ENCODE peak calls at places on chromosomes 5 and 9, in four cellular contexts. One of them, this sample, is unnamed.

GRCh38 chr9:132026932-132027585 is 52.6 kb downstream of the MED27 start:
- DNase-seq in GM12878: no peak
- DNase-seq in HCT116: no peak
- DNase-seq in K562: no peak
- DNase-seq in this sample: peak; percentile 43

GRCh38 chr9:29144476-29144875 is 1571.2 kb upstream of the C9orf72 start:
- DNase-seq in HCT116: no peak
- DNase-seq in GM12878: no peak
- DNase-seq in K562: no peak
- DNase-seq in this sample: no peak

GRCh38 chr9:121498487-121499176 is 1.0 kb downstream of the GGTA1 start:
- DNase-seq in K562: no peak
- DNase-seq in HCT116: no peak
- DNase-seq in GM12878: no peak
- DNase-seq in this sample: peak; percentile 70

GRCh38 chr9:107351382-107352045 is 68.4 kb downstream of the RAD23B start:
- DNase-seq in HCT116: peak; percentile 29
- DNase-seq in K562: no peak
- DNase-seq in GM12878: no peak
- DNase-seq in this sample: no peak

GRCh38 chr9:37464426-37465248 is 613 bp downstream of the ZBTB5 start:
- DNase-seq in HCT116: no peak
- DNase-seq in GM12878: peak; percentile 30
- DNase-seq in K562: peak; percentile 75
- DNase-seq in this sample: no peak

GRCh38 chr5:138631204-138631928 is 56.2 kb upstream of the HSPA9 start:
- DNase-seq in HCT116: no peak
- DNase-seq in K562: no peak
- DNase-seq in GM12878: no peak
- DNase-seq in this sample: no peak

GRCh38 chr9:68974431-68974830 is 39.5 kb downstream of the PRKACG start:
- DNase-seq in K562: no peak
- DNase-seq in HCT116: no peak
- DNase-seq in GM12878: peak; percentile 84
- DNase-seq in this sample: no peak

GRCh38 chr9:123686849-123687233 is 243.1 kb downstream of the DENND1A start:
- DNase-seq in HCT116: no peak
- DNase-seq in GM12878: no peak
- DNase-seq in K562: no peak
- DNase-seq in this sample: no peak

GRCh38 chr5:61575103-61575502 is 243.0 kb downstream of the ZSWIM6 start:
- DNase-seq in HCT116: no peak
- DNase-seq in K562: peak; percentile 59
- DNase-seq in GM12878: no peak
- DNase-seq in this sample: no peak

GRCh38 chr9:98341157-98342102 is 86.0 kb upstream of the TBC1D2 start:
- DNase-seq in GM12878: no peak
- DNase-seq in K562: peak; percentile 84
- DNase-seq in HCT116: no peak
- DNase-seq in this sample: no peak

GRCh38 chr5:172487671-172488070 is 33.3 kb upstream of the SH3PXD2B start:
- DNase-seq in HCT116: no peak
- DNase-seq in K562: no peak
- DNase-seq in GM12878: no peak
- DNase-seq in this sample: no peak

GRCh38 chr9:79719989-79720388 is 148.2 kb downstream of the TLE4 start:
- DNase-seq in K562: no peak
- DNase-seq in HCT116: no peak
- DNase-seq in GM12878: no peak
- DNase-seq in this sample: no peak

GRCh38 chr5:180069589-180070247 is 1.8 kb downstream of the RNF130 start:
- DNase-seq in K562: no peak
- DNase-seq in HCT116: no peak
- DNase-seq in GM12878: no peak
- DNase-seq in this sample: no peak

GRCh38 chr9:125829743-125830142 is 82.6 kb downstream of the PBX3 start:
- DNase-seq in K562: no peak
- DNase-seq in HCT116: no peak
- DNase-seq in GM12878: peak; percentile 54
- DNase-seq in this sample: no peak

GRCh38 chr5:122121782-122122465 is 7.4 kb upstream of the ZNF474 start:
- DNase-seq in HCT116: no peak
- DNase-seq in GM12878: no peak
- DNase-seq in K562: peak; percentile 62
- DNase-seq in this sample: no peak

GRCh38 chr5:103360475-103360874 is 101.9 kb downstream of the MACIR start:
- DNase-seq in HCT116: no peak
- DNase-seq in GM12878: no peak
- DNase-seq in K562: no peak
- DNase-seq in this sample: no peak

GRCh38 chr9:124133752-124134151 is 122.2 kb downstream of the LHX2 start:
- DNase-seq in K562: peak; percentile 58
- DNase-seq in GM12878: no peak
- DNase-seq in HCT116: no peak
- DNase-seq in this sample: no peak

GRCh38 chr5:125349432-125349831 is 603.0 kb upstream of the ZNF608 start:
- DNase-seq in GM12878: no peak
- DNase-seq in HCT116: no peak
- DNase-seq in K562: no peak
- DNase-seq in this sample: no peak

GRCh38 chr5:172749881-172750608 is 20.9 kb downstream of the DUSP1 start:
- DNase-seq in HCT116: no peak
- DNase-seq in GM12878: no peak
- DNase-seq in K562: no peak
- DNase-seq in this sample: no peak

GRCh38 chr5:149549461-149550266 is 1.6 kb downstream of the CSNK1A1 start:
- DNase-seq in GM12878: peak; percentile 32
- DNase-seq in K562: peak; percentile 46
- DNase-seq in HCT116: peak; percentile 64
- DNase-seq in this sample: no peak

GRCh38 chr9:133635903-133636531 is at the start of gene DBH:
- DNase-seq in GM12878: no peak
- DNase-seq in K562: no peak
- DNase-seq in HCT116: no peak
- DNase-seq in this sample: no peak

GRCh38 chr5:180157866-180158265 is 51.1 kb downstream of the RASGEF1C start:
- DNase-seq in HCT116: no peak
- DNase-seq in GM12878: no peak
- DNase-seq in K562: no peak
- DNase-seq in this sample: no peak

GRCh38 chr9:120443976-120444375 is 136.0 kb downstream of the CDK5RAP2 start:
- DNase-seq in GM12878: no peak
- DNase-seq in HCT116: no peak
- DNase-seq in K562: no peak
- DNase-seq in this sample: no peak

GRCh38 chr9:120442280-120442597 is 137.7 kb downstream of the CDK5RAP2 start:
- DNase-seq in HCT116: no peak
- DNase-seq in K562: no peak
- DNase-seq in GM12878: no peak
- DNase-seq in this sample: no peak

GRCh38 chr9:120440791-120441190 is 139.2 kb downstream of the CDK5RAP2 start:
- DNase-seq in GM12878: no peak
- DNase-seq in HCT116: no peak
- DNase-seq in K562: no peak
- DNase-seq in this sample: no peak

GRCh38 chr9:120443489-120443888 is 136.5 kb downstream of the CDK5RAP2 start:
- DNase-seq in HCT116: no peak
- DNase-seq in GM12878: no peak
- DNase-seq in K562: no peak
- DNase-seq in this sample: no peak

GRCh38 chr9:120441446-120442279 is 138.3 kb downstream of the CDK5RAP2 start:
- DNase-seq in GM12878: no peak
- DNase-seq in HCT116: no peak
- DNase-seq in K562: no peak
- DNase-seq in this sample: no peak
- H3K36me3 ChIP-seq in GM12878: peaks cover 31% of the 10 kb centered on the region
- H3K36me3 ChIP-seq in HCT116: peaks cover 5% of the 10 kb centered on the region
- H3K36me3 ChIP-seq in K562: peaks cover 91% of the 10 kb centered on the region
- H3K36me3 ChIP-seq in this sample: peaks cover 53% of the 10 kb centered on the region

GRCh38 chr9:110936719-110937452 is 101.4 kb downstream of the LPAR1 start:
- DNase-seq in GM12878: no peak
- DNase-seq in K562: no peak
- DNase-seq in HCT116: no peak
- DNase-seq in this sample: no peak
- TF ChIP-seq EGR1 in GM12878: no peak
- TF ChIP-seq EGR1 in K562: no peak
- TF ChIP-seq EGR1 in HCT116: no peak
- TF ChIP-seq EGR1 in this sample: no peak

GRCh38 chr5:170225326-170226137 is 7.3 kb upstream of the C5orf58 start:
- DNase-seq in HCT116: peak; percentile 50
- DNase-seq in GM12878: peak; percentile 4
- DNase-seq in K562: peak; percentile 70
- DNase-seq in this sample: no peak

GRCh38 chr5:170221319-170221718 is 11.5 kb upstream of the C5orf58 start:
- DNase-seq in GM12878: no peak
- DNase-seq in K562: no peak
- DNase-seq in HCT116: no peak
- DNase-seq in this sample: no peak

GRCh38 chr5:170226138-170226435 is 6.7 kb upstream of the C5orf58 start:
- DNase-seq in HCT116: no peak
- DNase-seq in GM12878: no peak
- DNase-seq in K562: no peak
- DNase-seq in this sample: no peak

GRCh38 chr5:170223906-170224305 is 8.9 kb upstream of the C5orf58 start:
- DNase-seq in K562: no peak
- DNase-seq in GM12878: no peak
- DNase-seq in HCT116: no peak
- DNase-seq in this sample: no peak

DNA sequence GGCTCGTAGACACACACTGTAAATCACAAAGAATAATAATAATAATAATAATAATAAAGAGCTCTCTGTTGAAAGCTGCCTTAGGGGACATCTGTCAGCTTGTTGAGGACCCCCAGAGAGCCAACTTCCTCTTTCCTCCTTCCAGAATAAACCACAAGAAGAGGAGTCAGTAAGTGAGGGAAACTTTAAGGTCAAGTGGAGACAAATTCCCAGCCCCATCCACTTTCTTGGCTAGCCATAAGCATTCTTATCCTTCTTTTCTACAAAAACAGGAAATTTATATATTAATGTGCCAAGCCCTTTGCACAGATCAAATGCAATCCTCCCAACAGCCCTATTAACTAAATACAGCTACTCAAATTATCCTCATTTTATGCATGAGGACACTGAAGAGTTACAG is 9.4 kb upstream of the C5orf58 start:
- DNase-seq in HCT116: no peak
- DNase-seq in GM12878: no peak
- DNase-seq in K562: no peak
- DNase-seq in this sample: no peak
- H3K36me3 ChIP-seq in HCT116: no peaks in the 10 kb centered on the region
- H3K36me3 ChIP-seq in GM12878: no peaks in the 10 kb centered on the region
- H3K36me3 ChIP-seq in K562: no peaks in the 10 kb centered on the region
- H3K36me3 ChIP-seq in this sample: no peaks in the 10 kb centered on the region

GRCh38 chr9:93543117-93543516 is 33.3 kb upstream of the PHF2 start:
- DNase-seq in K562: no peak
- DNase-seq in GM12878: no peak
- DNase-seq in HCT116: no peak
- DNase-seq in this sample: no peak
- TF ChIP-seq EGR1 in K562: no peak
- TF ChIP-seq EGR1 in GM12878: no peak
- TF ChIP-seq EGR1 in HCT116: no peak
- TF ChIP-seq EGR1 in this sample: no peak

GRCh38 chr5:31537349-31537748 is 5.2 kb downstream of the C5orf22 start:
- DNase-seq in K562: no peak
- DNase-seq in HCT116: no peak
- DNase-seq in GM12878: no peak
- DNase-seq in this sample: no peak
- H3K36me3 ChIP-seq in K562: peaks cover 84% of the 10 kb centered on the region
- H3K36me3 ChIP-seq in HCT116: peaks cover 39% of the 10 kb centered on the region
- H3K36me3 ChIP-seq in GM12878: peaks cover 15% of the 10 kb centered on the region
- H3K36me3 ChIP-seq in this sample: peaks cover 11% of the 10 kb centered on the region